ENCODE peak calls at places on chromosomes 2 and 18, in four cellular contexts. G is fibroblast of pulmonary artery, O is iPS DF 19.7, C is ureter. H is an unnamed sample.

GRCh38 chr18:28015671-28016070 is 161.3 kb downstream of the CDH2 start:
- DNase-seq in G (no peak), O (no peak), C (no peak), H (no peak)

GRCh38 chr18:36152781-36153180 is 23.1 kb downstream of the ELP2 start:
- DNase-seq in G (no peak), O (no peak), C (no peak), H (no peak)

GRCh38 chr2:185127412-185127811 is 529.1 kb downstream of the ZNF804A start:
- DNase-seq in G (peak), O (no peak), C (no peak), H (no peak)

GRCh38 chr2:232523682-232524597 is 2.0 kb upstream of the CHRND start:
- DNase-seq in G (peak), O (peak), C (no peak), H (peak)

GRCh38 chr2:9655441-9656269 is 24.9 kb upstream of the YWHAQ start:
- DNase-seq in G (peak), O (no peak), C (no peak), H (no peak)

GRCh38 chr2:23435250-23436035 is 50.5 kb downstream of the KLHL29 start:
- DNase-seq in G (no peak), O (no peak), C (no peak), H (no peak)

GRCh38 chr18:32577561-32577960 is 106.9 kb upstream of the GAREM1 start:
- DNase-seq in G (no peak), O (no peak), C (no peak), H (no peak)

GRCh38 chr2:3625186-3625585 is 30.3 kb downstream of the COLEC11 start:
- DNase-seq in G (no peak), O (no peak), C (peak), H (no peak)

GRCh38 chr2:232389327-232389726 is 10.8 kb downstream of the ALPP start:
- DNase-seq in G (peak), O (no peak), C (no peak), H (no peak)

GRCh38 chr2:88669371-88670214 is 21.9 kb upstream of the RPIA start:
- DNase-seq in G (peak), O (no peak), C (no peak), H (no peak)

GRCh38 chr2:25035537-25036220 is 6.2 kb upstream of the EFR3B start:
- DNase-seq in G (no peak), O (no peak), C (no peak), H (no peak)

GRCh38 chr2:47984041-47984440 is 77.7 kb upstream of the FBXO11 start:
- DNase-seq in G (peak), O (no peak), C (no peak), H (no peak)

GRCh38 chr18:67794512-67794911 is 278.0 kb upstream of the DSEL start:
- DNase-seq in G (peak), O (no peak), C (no peak), H (no peak)

GRCh38 chr18:76260941-76261472 is 234.0 kb downstream of the ZNF516 start:
- DNase-seq in G (no peak), O (no peak), C (no peak), H (no peak)

GRCh38 chr18:45355944-45356520 is 259.2 kb upstream of the SLC14A2 start:
- DNase-seq in G (no peak), O (no peak), C (no peak), H (no peak)

GRCh38 chr18:76098728-76099514 is 396.1 kb downstream of the ZNF516 start:
- DNase-seq in G (no peak), O (no peak), C (no peak), H (no peak)

GRCh38 chr2:151775057-151775740 is 40.9 kb upstream of the NEB start:
- DNase-seq in G (peak), O (no peak), C (no peak), H (no peak)

GRCh38 chr18:63936932-63937393 is 12.1 kb upstream of the HMSD start:
- DNase-seq in G (no peak), O (no peak), C (no peak), H (no peak)

GRCh38 chr2:127170021-127170420 is 50.1 kb downstream of the CYP27C1 start:
- DNase-seq in G (no peak), O (no peak), C (peak), H (no peak)

H was measured in NT2/D1.